ENCODE peak calls at places on chromosome 11, in five cellular contexts. M, A, Y, J and C are unnamed samples.

GRCh38 chr11:3014314-3014938 is 22.3 kb upstream of the NAP1L4 start:
- DNase-seq in M (no peak), A (no peak), Y (no peak), J (no peak), C (no peak)

GRCh38 chr11:66744485-66745355 is 15.7 kb upstream of the SPTBN2 start:
- DNase-seq in M (peak; percentile 80), A (peak; percentile 92), Y (peak; percentile 84), J (peak; percentile 90), C (peak; percentile 95)

GRCh38 chr11:75852406-75853017 is 37.5 kb downstream of the UVRAG start:
- DNase-seq in M (no peak), A (no peak), Y (no peak), J (no peak), C (no peak)

GRCh38 chr11:64744544-64745218 is 739 bp upstream of the RASGRP2 start:
- DNase-seq in M (peak; percentile 44), A (no peak), Y (no peak), J (no peak), C (peak; percentile 63)

GRCh38 chr11:63951779-63952536 is 13.2 kb downstream of the NAA40 start:
- DNase-seq in M (no peak), A (no peak), Y (no peak), J (no peak), C (no peak)

GRCh38 chr11:407651-408080 is 7.1 kb downstream of the SIGIRR start:
- DNase-seq in M (no peak), A (no peak), Y (no peak), J (no peak), C (no peak)

GRCh38 chr11:124194696-124195418 is 11.7 kb downstream of the OR10D3 start:
- DNase-seq in M (peak; percentile 50), A (no peak), Y (no peak), J (peak; percentile 38), C (no peak)

GRCh38 chr11:64870893-64871849 is 7.2 kb downstream of the EHD1 start:
- DNase-seq in M (no peak), A (peak; percentile 57), Y (no peak), J (no peak), C (no peak)

GRCh38 chr11:77188323-77188911 is 60.4 kb downstream of the MYO7A start:
- DNase-seq in M (peak; percentile 79), A (peak; percentile 84), Y (peak; percentile 55), J (peak; percentile 85), C (peak; percentile 35)

GRCh38 chr11:12287374-12288211 is 89.8 kb upstream of the PARVA start:
- DNase-seq in M (peak; percentile 74), A (no peak), Y (peak; percentile 46), J (peak; percentile 91), C (no peak)

GRCh38 chr11:104529213-104529612 is 365.3 kb upstream of the PDGFD start:
- DNase-seq in M (no peak), A (no peak), Y (no peak), J (no peak), C (no peak)

GRCh38 chr11:2260491-2261364 is 9.7 kb downstream of the ASCL2 start:
- DNase-seq in M (no peak), A (peak; percentile 40), Y (no peak), J (no peak), C (no peak)

GRCh38 chr11:110186867-110187266 is 93.7 kb downstream of the ZC3H12C start:
- DNase-seq in M (no peak), A (no peak), Y (no peak), J (no peak), C (no peak)

GRCh38 chr11:119125849-119126248 is 4.5 kb downstream of the HINFP start:
- DNase-seq in M (no peak), A (no peak), Y (no peak), J (no peak), C (no peak)

GRCh38 chr11:104764718-104765045 is 133.6 kb downstream of the CASP12 start:
- DNase-seq in M (no peak), A (no peak), Y (no peak), J (no peak), C (no peak)

GRCh38 chr11:56172256-56172835 is 4.1 kb upstream of the OR5J2 start:
- DNase-seq in M (no peak), A (no peak), Y (no peak), J (no peak), C (no peak)

GRCh38 chr11:114366331-114367243 is 33.7 kb downstream of the C11orf71 start:
- DNase-seq in M (no peak), A (no peak), Y (no peak), J (no peak), C (no peak)

GRCh38 chr11:74730601-74731260 is 495 bp downstream of the CHRDL2 start:
- DNase-seq in M (no peak), A (no peak), Y (no peak), J (no peak), C (no peak)

GRCh38 chr11:41659990-41660389 is 200.5 kb upstream of the LRRC4C start:
- DNase-seq in M (no peak), A (no peak), Y (no peak), J (no peak), C (no peak)

GRCh38 chr11:128497057-128497957 is 90.1 kb downstream of the ETS1 start:
- DNase-seq in M (no peak), A (no peak), Y (no peak), J (peak; percentile 59), C (peak; percentile 43)

GRCh38 chr11:116539211-116539610 is 233.6 kb downstream of the BUD13 start:
- DNase-seq in M (no peak), A (no peak), Y (no peak), J (no peak), C (no peak)

GRCh38 chr11:69637956-69638871 is 2.7 kb upstream of the CCND1 start:
- DNase-seq in M (peak; percentile 74), A (peak; percentile 67), Y (peak; percentile 77), J (peak; percentile 57), C (no peak)

GRCh38 chr11:65779919-65780769 is 632 bp downstream of the AP5B1 start:
- DNase-seq in M (peak; percentile 86), A (peak; percentile 86), Y (peak; percentile 82), J (peak; percentile 93), C (peak; percentile 78)

GRCh38 chr11:126188332-126189108 is 22.9 kb downstream of the RPUSD4 start:
- DNase-seq in M (no peak), A (no peak), Y (no peak), J (no peak), C (no peak)

GRCh38 chr11:123559418-123559817 is 95.0 kb downstream of the SCN3B start:
- DNase-seq in M (no peak), A (no peak), Y (no peak), J (no peak), C (no peak)

GRCh38 chr11:73971175-73971719 is 11.4 kb downstream of the UCP2 start:
- DNase-seq in M (no peak), A (peak; percentile 8), Y (no peak), J (no peak), C (no peak)

GRCh38 chr11:83933008-83933407 is 646.8 kb upstream of the CCDC90B start:
- DNase-seq in M (no peak), A (no peak), Y (no peak), J (no peak), C (no peak)

GRCh38 chr11:47254381-47254780 is 3.4 kb upstream of the NR1H3 start:
- DNase-seq in M (no peak), A (no peak), Y (no peak), J (no peak), C (no peak)

GRCh38 chr11:8340299-8340698 is 76.6 kb upstream of the LMO1 start:
- DNase-seq in M (no peak), A (no peak), Y (no peak), J (no peak), C (no peak)

GRCh38 chr11:2299773-2300172 is 1.9 kb downstream of the C11orf21 start:
- DNase-seq in M (no peak), A (no peak), Y (no peak), J (no peak), C (no peak)

GRCh38 chr11:4983851-4984250 is 10.8 kb upstream of the OR51L1 start:
- DNase-seq in M (no peak), A (no peak), Y (no peak), J (peak; percentile 11), C (no peak)

DNA sequence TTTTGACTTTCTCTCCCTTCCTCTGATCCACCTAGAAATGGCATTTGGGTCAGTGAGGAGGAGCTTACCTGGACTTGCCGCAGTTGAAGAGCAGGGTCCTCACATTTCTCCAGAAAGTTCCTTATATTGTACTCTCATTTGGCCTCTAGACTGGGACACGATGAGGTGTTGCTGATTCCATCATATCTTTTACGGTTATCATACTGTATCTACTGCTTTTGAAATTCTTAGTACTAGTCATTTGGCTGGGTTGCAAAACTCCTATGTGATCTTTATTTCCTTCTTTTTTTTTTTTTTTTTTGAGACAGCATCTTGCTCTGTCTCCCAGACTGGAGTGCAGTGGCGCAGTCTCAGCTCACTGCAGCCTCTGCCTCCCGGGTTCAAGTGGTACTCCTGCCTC is 58.7 kb upstream of the FAM181B start:
- DNase-seq in M (no peak), A (no peak), Y (no peak), J (no peak), C (no peak)
- TF ChIP-seq CTCF in M (no peak), A (no peak), Y (no peak), J (no peak), C (no peak)

GRCh38 chr11:14642873-14643696 is 519 bp upstream of the PDE3B start:
- DNase-seq in M (no peak), A (no peak), Y (no peak), J (no peak), C (no peak)

GRCh38 chr11:14645247-14645912 is 1.8 kb downstream of the PDE3B start:
- DNase-seq in M (no peak), A (no peak), Y (no peak), J (no peak), C (no peak)

GRCh38 chr11:14644396-14645246 is 1.0 kb downstream of the PDE3B start:
- DNase-seq in M (peak; percentile 44), A (peak; percentile 74), Y (peak; percentile 47), J (peak; percentile 45), C (no peak)

GRCh38 chr11:14642453-14642852 is 1.2 kb upstream of the PDE3B start:
- DNase-seq in M (no peak), A (no peak), Y (no peak), J (no peak), C (no peak)

DNA sequence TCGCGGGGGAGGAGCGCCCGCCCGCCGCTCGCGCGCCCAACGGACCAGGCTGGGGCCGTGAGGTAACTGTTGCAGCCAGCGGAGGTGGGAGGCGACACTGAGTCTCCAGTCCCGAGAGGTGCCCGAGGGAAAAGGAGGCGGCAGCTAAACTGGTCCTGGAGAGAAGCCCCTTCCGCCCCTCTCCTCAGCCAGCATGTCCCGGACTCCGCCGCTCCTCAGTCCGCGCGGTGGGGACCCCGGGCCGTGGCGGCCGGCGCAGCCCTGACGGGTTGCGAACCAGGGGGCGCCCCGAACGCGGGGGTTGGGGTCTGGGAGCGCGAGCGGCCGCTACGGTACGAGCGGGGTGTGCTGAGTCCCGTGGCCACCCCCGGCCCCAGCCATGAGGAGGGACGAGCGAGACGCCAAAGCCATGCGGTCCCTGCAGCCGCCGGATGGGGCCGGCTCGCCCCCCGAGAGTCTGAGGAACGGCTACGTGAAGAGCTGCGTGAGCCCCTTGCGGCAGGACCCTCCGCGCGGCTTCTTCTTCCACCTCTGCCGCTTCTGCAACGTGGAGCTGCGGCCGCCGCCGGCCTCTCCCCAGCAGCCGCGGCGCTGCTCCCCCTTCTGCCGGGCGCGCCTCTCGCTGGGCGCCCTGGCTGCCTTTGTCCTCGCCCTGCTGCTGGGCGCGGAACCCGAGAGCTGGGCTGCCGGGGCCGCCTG is at the start of gene PDE3B:
- DNase-seq in M (peak; percentile 67), A (peak; percentile 94), Y (peak; percentile 74), J (peak; percentile 85), C (peak; percentile 56)
- TF ChIP-seq CTCF in M (no peak), A (peak; percentile 2), Y (peak; percentile 13), J (no peak), C (no peak)

GRCh38 chr11:81497202-81497804 is 1236.4 kb downstream of the FAM181B start:
- DNase-seq in M (peak; percentile 22), A (no peak), Y (no peak), J (peak; percentile 0), C (no peak)
- TF ChIP-seq CTCF in M (peak; percentile 85), A (peak; percentile 44), Y (peak; percentile 75), J (no peak), C (no peak)

GRCh38 chr11:120182790-120183491 is 27.9 kb upstream of the OAF start:
- DNase-seq in M (peak; percentile 65), A (peak; percentile 78), Y (peak; percentile 23), J (no peak), C (peak; percentile 7)
- TF ChIP-seq CTCF in M (peak; percentile 20), A (peak; percentile 43), Y (peak; percentile 58), J (no peak), C (no peak)